ENCODE peak calls at places on chromosomes 2 and 18, in nine cellular contexts. J, F, S, V, Q, Y, I, R and P are unnamed samples. For H3K4me1, the result is how much of the 10 kb centered on the place peaks cover.

GRCh38 chr2:198774576-198774975 is 683.2 kb downstream of the SATB2 start:
- DNase-seq in S (no peak), Q (no peak), J (no peak), R (no peak), F (no peak), V (no peak), Y (no peak), I (no peak), P (no peak)

GRCh38 chr2:63050916-63051794 is 525 bp downstream of the OTX1 start:
- DNase-seq in J (no peak), V (no peak), Q (no peak), R (no peak), S (no peak), F (no peak), Y (no peak), I (no peak), P (no peak)

GRCh38 chr18:63259581-63259830 is 60.1 kb downstream of the BCL2 start:
- DNase-seq in Y (no peak), F (no peak), Q (no peak), R (no peak), S (no peak), J (no peak), I (no peak), V (no peak), P (no peak)

GRCh38 chr18:8615397-8616025 is 6.3 kb downstream of the RAB12 start:
- DNase-seq in V (no peak), I (peak), S (no peak), F (peak), Y (peak), J (peak), R (peak), Q (peak), P (no peak)

GRCh38 chr2:159211447-159212396 is 74.8 kb downstream of the WDSUB1 start:
- DNase-seq in R (no peak), F (peak), J (no peak), Q (no peak), Y (peak), S (no peak), I (no peak), V (peak), P (no peak)

GRCh38 chr2:174492963-174493431 is 6.2 kb upstream of the GPR155 start:
- DNase-seq in J (no peak), Y (no peak), S (no peak), I (no peak), R (no peak), V (no peak), F (no peak), Q (no peak), P (no peak)

GRCh38 chr2:74708296-74708695 is 54.2 kb downstream of the SEMA4F start:
- DNase-seq in S (no peak), Y (no peak), V (no peak), F (no peak), R (no peak), J (no peak), I (no peak), Q (no peak), P (no peak)

GRCh38 chr2:38535745-38536506 is 66.8 kb downstream of the HNRNPLL start:
- DNase-seq in Q (peak), R (peak), I (peak), J (peak), Y (peak), F (peak), V (peak), S (peak), P (peak)

GRCh38 chr2:88212251-88212790 is 42.2 kb downstream of the THNSL2 start:
- DNase-seq in I (no peak), F (peak), Q (no peak), V (no peak), Y (no peak), S (no peak), J (no peak), R (no peak), P (no peak)

GRCh38 chr2:24787532-24787931 is 5.7 kb downstream of the PTRHD1 start:
- DNase-seq in I (no peak), F (no peak), V (no peak), R (no peak), Q (no peak), J (no peak), S (no peak), Y (no peak), P (no peak)

GRCh38 chr2:155157065-155157464 is 458.6 kb downstream of the KCNJ3 start:
- DNase-seq in R (no peak), J (no peak), V (no peak), S (no peak), F (no peak), I (no peak), Q (no peak), Y (peak), P (no peak)

GRCh38 chr2:62443886-62444285 is 62.1 kb downstream of the TMEM17 start:
- DNase-seq in S (no peak), R (no peak), F (no peak), Q (no peak), V (peak), Y (no peak), J (no peak), I (no peak), P (no peak)

GRCh38 chr2:239813261-239814135 is 211.6 kb downstream of the NDUFA10 start:
- DNase-seq in V (no peak), R (no peak), I (no peak), F (no peak), S (no peak), Y (no peak), J (peak), Q (no peak), P (no peak)

GRCh38 chr18:72866901-72867701 is 686 bp downstream of the NETO1 start:
- DNase-seq in Y (peak), Q (no peak), F (no peak), V (no peak), I (no peak), S (no peak), R (no peak), J (no peak), P (no peak)

GRCh38 chr2:23651187-23651983 is 266.4 kb downstream of the KLHL29 start:
- DNase-seq in Q (no peak), I (no peak), Y (peak), F (peak), R (peak), S (no peak), V (no peak), J (no peak), P (no peak)

GRCh38 chr18:3055861-3056260 is 42.9 kb upstream of the LPIN2 start:
- DNase-seq in S (no peak), Q (no peak), J (no peak), V (peak), Y (peak), I (no peak), R (peak), F (peak), P (no peak)

GRCh38 chr2:68696554-68696953 is 38.1 kb upstream of the ARHGAP25 start:
- DNase-seq in F (no peak), Q (no peak), I (no peak), S (no peak), V (no peak), R (no peak), J (no peak), Y (no peak), P (no peak)

GRCh38 chr2:933734-934295 is 16.8 kb upstream of the SNTG2 start:
- DNase-seq in R (no peak), V (no peak), S (no peak), Y (no peak), J (no peak), Q (no peak), I (no peak), F (no peak), P (no peak)

GRCh38 chr18:41745166-41746049 is 209.6 kb upstream of the PIK3C3 start:
- DNase-seq in J (no peak), V (no peak), R (peak), F (peak), S (peak), Y (peak), Q (peak), I (peak), P (no peak)

DNA sequence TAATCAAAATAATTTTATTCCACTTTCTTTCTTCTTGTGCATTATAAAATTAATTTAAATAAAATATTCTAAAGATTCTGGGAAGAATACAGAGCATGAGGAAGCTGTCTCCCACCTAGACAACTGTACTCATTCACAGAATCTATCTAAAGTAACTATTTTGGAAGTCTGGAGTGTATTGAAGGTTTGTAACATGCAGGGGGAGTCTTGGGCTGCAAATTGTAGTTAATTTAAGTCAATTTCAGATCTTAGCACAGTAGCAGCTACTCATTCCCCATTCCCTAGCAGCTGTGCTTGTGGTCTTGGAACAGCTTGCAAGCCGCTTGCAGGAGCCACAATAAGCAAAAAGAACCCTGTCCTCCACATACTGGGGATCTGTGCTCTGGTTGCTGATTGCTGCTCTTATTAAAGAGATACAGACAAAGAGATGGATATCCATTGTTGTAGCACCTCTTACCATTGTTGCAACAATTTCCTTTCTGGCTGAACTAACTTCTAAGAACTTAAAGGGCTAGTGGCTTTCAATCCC is 1775.3 kb upstream of the PIK3C3 start:
- DNase-seq in Q (no peak), J (no peak), F (peak), S (no peak), I (no peak), V (no peak), R (no peak), Y (peak), P (no peak)
- TF ChIP-seq CTCF in Q (no peak), J (no peak), F (no peak), S (no peak), I (no peak), V (no peak), R (no peak), Y (no peak), P (no peak)

GRCh38 chr2:105755895-105756294 is 11.2 kb downstream of the NCK2 start:
- DNase-seq in S (no peak), Y (no peak), F (no peak), Q (no peak), R (no peak), J (no peak), V (no peak), I (no peak), P (no peak)
- H3K4me1 ChIP-seq in S (under half), Y (under half), F (under half), Q (under half), R (under half), J (under half), V (under half), I (under half), P (under half)

GRCh38 chr2:9914384-9915065 is 37.0 kb upstream of the GRHL1 start:
- DNase-seq in F (peak), R (peak), Q (no peak), I (peak), V (no peak), Y (peak), S (no peak), J (no peak), P (no peak)
- TF ChIP-seq CTCF in F (peak), R (peak), Q (no peak), I (peak), V (no peak), Y (no peak), S (no peak), J (no peak), P (no peak)

GRCh38 chr2:48442610-48443360 is 87.2 kb upstream of the STON1 start:
- DNase-seq in Y (no peak), R (no peak), Q (no peak), F (no peak), V (no peak), S (no peak), I (no peak), J (no peak), P (no peak)
- H3K4me1 ChIP-seq in Y (under half), R (half or more), Q (under half), F (under half), V (under half), S (under half), I (under half), J (under half), P (under half)

GRCh38 chr2:211833582-211834279 is 704.9 kb downstream of the ERBB4 start:
- DNase-seq in S (no peak), Y (no peak), R (no peak), Q (no peak), J (no peak), I (no peak), F (no peak), V (no peak), P (no peak)
- TF ChIP-seq CTCF in S (no peak), Y (no peak), R (no peak), Q (no peak), J (no peak), I (no peak), F (no peak), V (no peak), P (no peak)

GRCh38 chr2:234286118-234286598 is 210.7 kb downstream of the ARL4C start:
- DNase-seq in R (no peak), I (no peak), V (no peak), Y (peak), Q (no peak), J (no peak), F (peak), S (no peak), P (no peak)
- H3K4me1 ChIP-seq in R (under half), I (under half), V (under half), Y (under half), Q (under half), J (under half), F (under half), S (under half), P (under half)

GRCh38 chr2:109486711-109487130 is 127.0 kb downstream of the SEPTIN10 start:
- DNase-seq in J (no peak), Q (no peak), Y (no peak), S (no peak), I (no peak), F (no peak), R (no peak), V (no peak), P (no peak)
- TF ChIP-seq CTCF in J (no peak), Q (no peak), Y (no peak), S (no peak), I (no peak), F (no peak), R (no peak), V (no peak), P (no peak)

GRCh38 chr2:230417436-230417835 is 1.4 kb downstream of the SP100 start:
- DNase-seq in J (no peak), V (no peak), F (no peak), Q (no peak), R (no peak), I (no peak), Y (no peak), S (no peak), P (no peak)

GRCh38 chr2:230418341-230419016 is 2.5 kb downstream of the SP100 start:
- DNase-seq in V (no peak), I (no peak), R (peak), Q (no peak), J (no peak), F (peak), Y (peak), S (no peak), P (no peak)

GRCh38 chr2:230425377-230425776 is 9.4 kb downstream of the SP100 start:
- DNase-seq in F (no peak), J (no peak), Y (no peak), V (no peak), Q (no peak), S (no peak), R (no peak), I (no peak), P (no peak)

GRCh38 chr2:230423851-230424458 is 8.0 kb downstream of the SP100 start:
- DNase-seq in Q (no peak), R (no peak), S (no peak), F (peak), I (no peak), V (no peak), Y (peak), J (no peak), P (no peak)

DNA sequence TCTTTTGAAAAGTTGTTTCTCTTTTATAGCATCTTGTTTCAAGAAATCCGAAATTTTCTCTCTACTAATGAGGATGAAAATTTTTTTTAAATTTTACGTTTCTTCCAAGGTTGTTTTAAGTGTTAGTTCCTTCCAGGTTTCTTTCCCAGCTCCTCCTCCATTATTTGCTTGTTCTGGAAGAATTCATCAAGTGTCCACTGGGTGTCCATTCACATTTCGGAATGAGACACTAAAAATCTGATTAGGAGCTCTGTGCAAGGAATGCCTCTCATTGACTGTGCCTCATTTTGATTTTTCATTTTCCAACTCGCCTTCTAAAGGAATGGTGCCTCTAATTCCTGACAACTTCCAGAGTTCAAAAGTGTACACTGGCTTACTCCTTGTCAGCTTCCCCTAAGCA is 6.1 kb downstream of the SP100 start:
- DNase-seq in I (no peak), Y (no peak), F (no peak), S (no peak), Q (no peak), V (no peak), J (no peak), R (no peak), P (no peak)
- H3K4me1 ChIP-seq in I (under half), Y (under half), F (under half), S (under half), Q (under half), V (under half), J (under half), R (under half), P (under half)

GRCh38 chr2:237614151-237614720 is 13.2 kb upstream of the LRRFIP1 start:
- DNase-seq in V (no peak), F (peak), Y (peak), J (no peak), Q (no peak), I (no peak), S (no peak), R (peak), P (no peak)
- TF ChIP-seq CTCF in V (no peak), F (no peak), Y (no peak), J (no peak), Q (no peak), I (no peak), S (no peak), R (peak), P (no peak)

GRCh38 chr2:128379021-128380005 is 60.6 kb upstream of the HS6ST1 start:
- DNase-seq in J (peak), Q (peak), V (peak), I (no peak), F (peak), S (no peak), Y (peak), R (no peak), P (peak)

GRCh38 chr2:128381001-128381938 is 62.6 kb upstream of the HS6ST1 start:
- DNase-seq in Q (no peak), I (no peak), J (peak), V (no peak), F (no peak), R (no peak), Y (no peak), S (no peak), P (no peak)

GRCh38 chr2:128377071-128377910 is 58.6 kb upstream of the HS6ST1 start:
- DNase-seq in F (no peak), Y (no peak), R (no peak), I (no peak), J (no peak), Q (no peak), S (no peak), V (no peak), P (no peak)

GRCh38 chr2:128378231-128379020 is 59.8 kb upstream of the HS6ST1 start:
- DNase-seq in S (no peak), J (no peak), I (no peak), R (no peak), Y (no peak), V (no peak), F (no peak), Q (no peak), P (no peak)

GRCh38 chr2:128380061-128380889 is 61.6 kb upstream of the HS6ST1 start:
- DNase-seq in Q (no peak), S (no peak), J (no peak), F (no peak), V (no peak), Y (no peak), I (no peak), R (no peak), P (no peak)
- H3K4me1 ChIP-seq in Q (under half), S (under half), J (under half), F (under half), V (under half), Y (under half), I (under half), R (under half), P (under half)